ENCODE peak calls at places on chromosomes 3 and 15, in five cellular contexts. Z, E, L, V and H are unnamed samples. For H3K4me1, the result is how much of the 10 kb centered on the place peaks cover.

GRCh38 chr3:149314807-149315578 is 18.4 kb downstream of the TM4SF18 start:
- DNase-seq in E (peak), V (no peak), Z (peak), L (no peak), H (peak)

GRCh38 chr3:128051459-128051836 is 789 bp upstream of the SEC61A1 start:
- DNase-seq in Z (no peak), L (no peak), V (no peak), E (no peak), H (no peak)

GRCh38 chr3:115147329-115148141 is 447 bp upstream of the ZBTB20 start:
- DNase-seq in E (peak), Z (peak), V (peak), L (peak), H (peak)

GRCh38 chr3:181276358-181276896 is 286.9 kb upstream of the DNAJC19 start:
- DNase-seq in Z (no peak), E (no peak), L (no peak), V (no peak), H (no peak)

GRCh38 chr3:185460719-185461350 is 38.0 kb downstream of the TMEM41A start:
- DNase-seq in L (no peak), V (peak), Z (peak), E (no peak), H (peak)

GRCh38 chr3:112056451-112056929 is 22.0 kb downstream of the TMPRSS7 start:
- DNase-seq in L (no peak), V (no peak), E (no peak), Z (no peak), H (no peak)

GRCh38 chr15:83898295-83898694 is 244.4 kb downstream of the ADAMTSL3 start:
- DNase-seq in V (no peak), L (no peak), Z (no peak), E (no peak), H (no peak)

GRCh38 chr3:31699309-31699953 is 166.7 kb downstream of the STT3B start:
- DNase-seq in L (no peak), E (no peak), V (no peak), Z (peak), H (peak)

GRCh38 chr3:2741520-2741919 is 368.7 kb downstream of the IL5RA start:
- DNase-seq in E (no peak), Z (no peak), V (no peak), L (no peak), H (no peak)

GRCh38 chr3:44478055-44478468 is 592 bp upstream of the ZNF445 start:
- DNase-seq in V (no peak), E (peak), Z (no peak), L (no peak), H (no peak)

GRCh38 chr3:162302983-162303624 is 806.5 kb downstream of the OTOL1 start:
- DNase-seq in L (no peak), E (no peak), Z (no peak), V (no peak), H (no peak)

GRCh38 chr15:35383511-35383910 is 162.5 kb downstream of the DPH6 start:
- DNase-seq in E (no peak), V (no peak), L (no peak), Z (no peak), H (no peak)

GRCh38 chr3:193787496-193787870 is 194.5 kb downstream of the OPA1 start:
- DNase-seq in L (no peak), V (no peak), Z (no peak), E (no peak), H (no peak)

GRCh38 chr3:33919721-33920120 is 121.3 kb downstream of the PDCD6IP start:
- DNase-seq in L (no peak), Z (no peak), V (no peak), E (no peak), H (no peak)

GRCh38 chr3:16305121-16305541 is 40.1 kb downstream of the OXNAD1 start:
- DNase-seq in V (peak), L (no peak), E (no peak), Z (no peak), H (no peak)

GRCh38 chr3:52244061-52244628 is 1.4 kb upstream of the PPM1M start:
- DNase-seq in E (no peak), Z (peak), V (no peak), L (peak), H (no peak)

GRCh38 chr15:98858610-98859023 is 149.0 kb downstream of the PGPEP1L start:
- DNase-seq in E (no peak), V (no peak), L (no peak), Z (peak), H (no peak)
- H3K4me1 ChIP-seq in E (under half), V (under half), L (under half), Z (under half), H (half or more)

GRCh38 chr3:5219216-5219615 is 31.7 kb downstream of the EDEM1 start:
- DNase-seq in Z (no peak), L (no peak), E (no peak), V (no peak), H (no peak)
- TF ChIP-seq MYC in Z (no peak), L (no peak), E (no peak), V (no peak), H (no peak)

GRCh38 chr15:43774062-43774461 is 2.7 kb downstream of the ELL3 start:
- DNase-seq in V (no peak), L (no peak), E (no peak), Z (no peak), H (no peak)
- H3K4me1 ChIP-seq in V (under half), L (under half), E (under half), Z (under half), H (under half)

GRCh38 chr3:152656207-152657001 is 178.5 kb upstream of the P2RY1 start:
- DNase-seq in V (no peak), Z (peak), L (no peak), E (no peak), H (no peak)
- TF ChIP-seq MYC in V (no peak), Z (no peak), L (no peak), E (no peak), H (no peak)

GRCh38 chr3:182972387-182972786 is 8.0 kb downstream of the DCUN1D1 start:
- DNase-seq in L (no peak), Z (no peak), E (no peak), V (no peak), H (no peak)
- H3K4me1 ChIP-seq in L (under half), Z (under half), E (under half), V (half or more), H (under half)